ENCODE peak calls at places on chromosome 12, in ten cellular contexts. R is lower leg skin, Y is IMR-90, E is right lobe of liver, F is thoracic aorta, O is GM23338, K is AG09309, V is colonic mucosa, N is stomach, Q is lung. M is an unnamed sample.

GRCh38 chr12:21759737-21760136 is 14.8 kb downstream of the KCNJ8 start:
- DNase-seq in O (no peak), N (no peak), R (no peak), K (no peak), Q (no peak), F (no peak), E (peak; percentile 51), Y (no peak), V (no peak), M (no peak)

GRCh38 chr12:80041071-80041470 is 58.3 kb upstream of the OTOGL start:
- DNase-seq in Y (no peak), O (no peak), Q (no peak), V (no peak), K (no peak), F (no peak), E (no peak), N (no peak), R (no peak), M (no peak)

GRCh38 chr12:115135800-115136211 is 451.8 kb upstream of the TBX3 start:
- DNase-seq in N (no peak), E (peak; percentile 87), Y (peak; percentile 49), R (peak; percentile 19), V (peak; percentile 38), K (no peak), Q (no peak), F (no peak), O (no peak), M (peak; percentile 64)

GRCh38 chr12:120508537-120508936 is 12.6 kb downstream of the DYNLL1 start:
- DNase-seq in R (no peak), E (no peak), F (no peak), Q (no peak), V (no peak), N (no peak), Y (no peak), O (no peak), K (no peak), M (no peak)

GRCh38 chr12:83046019-83046418 is 359.3 kb downstream of the TMTC2 start:
- DNase-seq in Q (no peak), Y (no peak), O (no peak), N (no peak), E (no peak), R (no peak), V (no peak), K (no peak), F (no peak), M (no peak)

GRCh38 chr12:80935076-80935475 is 2.7 kb downstream of the LIN7A start:
- DNase-seq in F (no peak), E (no peak), K (no peak), Q (no peak), Y (no peak), R (no peak), O (no peak), V (no peak), N (no peak), M (no peak)

GRCh38 chr12:26422839-26423398 is 227.5 kb downstream of the SSPN start:
- DNase-seq in O (no peak), R (no peak), N (no peak), V (no peak), F (no peak), E (no peak), Y (no peak), Q (no peak), K (no peak), M (no peak)

GRCh38 chr12:89733579-89734201 is 25.1 kb upstream of the ATP2B1 start:
- DNase-seq in R (no peak), N (no peak), Q (no peak), K (peak; percentile 98), E (no peak), V (no peak), Y (peak; percentile 90), F (no peak), O (no peak), M (peak; percentile 86)

GRCh38 chr12:12941450-12942350 is 10.3 kb downstream of the GPRC5D start:
- DNase-seq in Q (no peak), Y (no peak), N (no peak), E (no peak), O (no peak), V (no peak), F (no peak), R (no peak), K (no peak), M (no peak)

GRCh38 chr12:113152196-113152834 is 2.8 kb downstream of the CFAP73 start:
- DNase-seq in Q (no peak), E (no peak), O (no peak), F (no peak), K (no peak), Y (no peak), R (no peak), V (no peak), N (no peak), M (no peak)
- H3K4me3 ChIP-seq in Q (no peak overlapping the region), E (peak overlapping the region; percentile 25), O (peak overlapping the region; percentile 64), F (peak overlapping the region; percentile 72), K (no peak overlapping the region), Y (no peak overlapping the region), R (no peak overlapping the region), V (peak overlapping the region; percentile 42), N (peak overlapping the region; percentile 41), M (no peak overlapping the region)

GRCh38 chr12:25135531-25136154 is 59.3 kb downstream of the DNAI7 start:
- DNase-seq in O (peak; percentile 85), N (no peak), F (no peak), R (peak; percentile 28), V (no peak), E (no peak), K (no peak), Q (no peak), Y (no peak), M (no peak)
- TF ChIP-seq CTCF in O (peak; percentile 74), N (no peak), F (no peak), R (no peak), V (no peak), E (no peak), K (no peak), Q (no peak), Y (no peak), M (no peak)

GRCh38 chr12:53956914-53957536 is 2.3 kb downstream of the HOXC12 start:
- DNase-seq in V (no peak), E (no peak), Q (no peak), F (no peak), R (no peak), N (no peak), K (no peak), Y (no peak), O (no peak), M (no peak)
- H3K4me3 ChIP-seq in V (no peak overlapping the region), E (no peak overlapping the region), Q (no peak overlapping the region), F (no peak overlapping the region), R (no peak overlapping the region), N (no peak overlapping the region), K (no peak overlapping the region), Y (no peak overlapping the region), O (no peak overlapping the region), M (no peak overlapping the region)

DNA sequence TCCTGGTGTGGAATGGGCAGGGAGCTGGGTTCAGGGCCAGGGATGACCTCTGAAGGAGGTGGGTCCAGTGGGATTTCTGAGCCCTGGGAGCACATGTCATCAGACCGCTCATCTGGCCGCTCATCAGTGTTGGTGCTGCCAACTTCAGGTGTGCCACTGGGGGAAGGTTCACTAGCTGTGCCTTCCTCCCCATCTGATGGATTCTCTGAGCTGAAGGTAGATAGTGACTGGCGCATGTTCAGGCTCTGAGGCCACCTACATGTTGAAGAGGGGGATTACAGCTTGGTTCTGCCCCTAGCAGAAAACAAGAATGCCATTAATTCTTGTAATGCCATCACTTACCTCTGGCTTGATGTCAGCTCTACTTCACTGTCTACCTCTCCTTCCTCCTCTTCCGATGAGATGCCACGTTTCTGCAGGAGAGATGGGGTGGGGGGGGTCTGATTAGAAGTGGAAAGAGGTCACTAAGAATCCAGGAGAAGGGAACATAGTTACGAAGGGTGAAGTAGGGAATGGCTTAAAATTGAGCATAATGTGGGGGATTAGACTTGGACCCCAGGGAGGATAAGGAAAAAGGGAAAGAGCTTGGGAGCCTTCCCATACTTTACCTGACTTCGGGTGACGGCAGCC is 17.2 kb downstream of the MAP3K12 start:
- DNase-seq in Q (no peak), E (no peak), Y (no peak), R (no peak), K (no peak), F (no peak), O (peak; percentile 83), N (no peak), V (no peak), M (no peak)
- TF ChIP-seq CTCF in Q (no peak), E (no peak), Y (peak; percentile 17), R (no peak), K (no peak), F (no peak), O (peak; percentile 53), N (no peak), V (no peak), M (peak; percentile 27)

GRCh38 chr12:109783135-109783964 is 49.8 kb downstream of the TRPV4 start:
- DNase-seq in R (no peak), N (no peak), F (no peak), E (no peak), Q (no peak), O (no peak), K (no peak), V (no peak), Y (no peak), M (no peak)

GRCh38 chr12:109783965-109784244 is 49.3 kb downstream of the TRPV4 start:
- DNase-seq in E (no peak), V (no peak), R (no peak), Q (no peak), K (no peak), Y (no peak), F (no peak), O (no peak), N (no peak), M (no peak)

GRCh38 chr12:109782322-109782695 is 50.9 kb downstream of the TRPV4 start:
- DNase-seq in F (no peak), O (no peak), R (no peak), Y (no peak), N (no peak), K (no peak), Q (no peak), V (no peak), E (no peak), M (no peak)

GRCh38 chr12:109786799-109787198 is 46.4 kb downstream of the TRPV4 start:
- DNase-seq in N (no peak), R (no peak), Q (no peak), F (no peak), K (no peak), E (no peak), Y (no peak), O (no peak), V (no peak), M (no peak)

GRCh38 chr12:109785854-109786253 is 47.3 kb downstream of the TRPV4 start:
- DNase-seq in N (no peak), V (no peak), O (no peak), Y (no peak), R (no peak), E (no peak), Q (no peak), K (no peak), F (no peak), M (no peak)
- H3K4me3 ChIP-seq in N (no peak overlapping the region), V (no peak overlapping the region), O (no peak overlapping the region), Y (no peak overlapping the region), R (no peak overlapping the region), E (no peak overlapping the region), Q (no peak overlapping the region), K (no peak overlapping the region), F (no peak overlapping the region), M (no peak overlapping the region)

GRCh38 chr12:109154485-109155438 is 38.4 kb downstream of the ACACB start:
- DNase-seq in F (peak; percentile 19), R (peak; percentile 73), N (peak; percentile 85), Y (peak; percentile 53), Q (peak; percentile 81), O (peak; percentile 97), K (no peak), E (peak; percentile 91), V (peak; percentile 91), M (no peak)
- TF ChIP-seq CTCF in F (no peak), R (no peak), N (no peak), Y (no peak), Q (no peak), O (no peak), K (no peak), E (no peak), V (no peak), M (no peak)